ENCODE peak calls at places on chromosome 13, in eight cellular contexts. U, C, S, T, V, W, R and N are unnamed samples.

GRCh38 chr13:110232146-110232545 is 74.8 kb downstream of the COL4A1 start:
- DNase-seq in U (no peak), C (no peak), S (no peak), T (no peak), V (no peak), W (no peak), R (no peak), N (no peak)

GRCh38 chr13:48210178-48210577 is 22.8 kb upstream of the ITM2B start:
- DNase-seq in U (no peak), C (no peak), S (no peak), T (no peak), V (no peak), W (no peak), R (no peak), N (no peak)

GRCh38 chr13:60329221-60329983 is 67.6 kb upstream of the TDRD3 start:
- DNase-seq in U (no peak), C (peak; percentile 26), S (no peak), T (no peak), V (no peak), W (peak; percentile 5), R (no peak), N (peak; percentile 57)

GRCh38 chr13:108408670-108409069 is 139.2 kb downstream of the TNFSF13B start:
- DNase-seq in U (no peak), C (no peak), S (no peak), T (no peak), V (no peak), W (peak; percentile 9), R (no peak), N (no peak)

GRCh38 chr13:91056746-91057145 is 290.7 kb upstream of the MIR17HG start:
- DNase-seq in U (no peak), C (no peak), S (no peak), T (no peak), V (no peak), W (no peak), R (no peak), N (no peak)

GRCh38 chr13:44014501-44014900 is 134.8 kb downstream of the LACC1 start:
- DNase-seq in U (no peak), C (no peak), S (no peak), T (no peak), V (no peak), W (no peak), R (no peak), N (no peak)

GRCh38 chr13:109933476-109933875 is 147.1 kb upstream of the IRS2 start:
- DNase-seq in U (no peak), C (no peak), S (no peak), T (no peak), V (no peak), W (no peak), R (no peak), N (no peak)

GRCh38 chr13:35191883-35192282 is 249.8 kb downstream of the NBEA start:
- DNase-seq in U (no peak), C (no peak), S (no peak), T (no peak), V (no peak), W (no peak), R (no peak), N (no peak)

GRCh38 chr13:95382411-95382810 is 81.2 kb upstream of the ABCC4 start:
- DNase-seq in U (no peak), C (no peak), S (no peak), T (no peak), V (no peak), W (no peak), R (no peak), N (no peak)

GRCh38 chr13:105871768-105872167 is 663.7 kb downstream of the EFNB2 start:
- DNase-seq in U (no peak), C (no peak), S (no peak), T (no peak), V (no peak), W (no peak), R (no peak), N (no peak)